ENCODE peak calls at places on chromosomes 1 and 21, in five cellular contexts. T is mammary epithelial cell, S is myocyte, R is SJSA1, N is germinal center. J is an unnamed sample.
A peak's percentile ranks its signal among the peaks of the same experiment; 100 is the strongest.

GRCh38 chr1:20710450-20711284 is 7.1 kb downstream of the KIF17 start:
- DNase-seq in R (no peak), T (no peak), N (no peak), S (no peak), J (no peak)

GRCh38 chr1:18676431-18676830 is 45.8 kb downstream of the PAX7 start:
- DNase-seq in S (no peak), N (no peak), T (no peak), R (no peak), J (peak; percentile 3)

GRCh38 chr1:54774820-54775498 is 10.6 kb upstream of the PARS2 start:
- DNase-seq in R (peak; percentile 16), S (peak; percentile 67), T (no peak), N (peak; percentile 71), J (peak; percentile 49)

GRCh38 chr21:46349134-46349760 is 25.3 kb downstream of the PCNT start:
- DNase-seq in R (no peak), S (no peak), N (no peak), T (no peak), J (no peak)

GRCh38 chr1:230591676-230592075 is 50.6 kb upstream of the COG2 start:
- DNase-seq in S (no peak), N (no peak), R (no peak), T (no peak), J (peak; percentile 8)

GRCh38 chr1:237054313-237054712 is 12.3 kb downstream of the RYR2 start:
- DNase-seq in T (no peak), S (no peak), N (no peak), R (no peak), J (no peak)

GRCh38 chr1:1631793-1632420 is at the start of gene MMP23B:
- DNase-seq in N (no peak), R (no peak), S (no peak), T (no peak), J (no peak)

GRCh38 chr1:96157101-96157500 is 564.5 kb upstream of the PTBP2 start:
- DNase-seq in R (no peak), S (no peak), T (no peak), N (no peak), J (no peak)

GRCh38 chr1:159090566-159091546 is 14.3 kb upstream of the AIM2 start:
- DNase-seq in R (no peak), T (peak; percentile 70), N (no peak), S (peak; percentile 35), J (peak; percentile 52)

GRCh38 chr1:157138220-157139124 is at the start of gene ETV3:
- DNase-seq in R (peak; percentile 97), S (peak; percentile 89), T (peak; percentile 95), N (peak; percentile 88), J (peak; percentile 96)

GRCh38 chr1:55586771-55587170 is 371.6 kb upstream of the USP24 start:
- DNase-seq in R (no peak), S (peak; percentile 61), T (peak; percentile 8), N (no peak), J (no peak)

GRCh38 chr1:151048645-151049032 is 1.1 kb downstream of the C1orf56 start:
- DNase-seq in T (no peak), N (no peak), S (no peak), R (no peak), J (no peak)

GRCh38 chr1:162248854-162249535 is 127.7 kb downstream of the SPATA46 start:
- DNase-seq in S (peak; percentile 58), N (no peak), T (peak; percentile 16), R (no peak), J (peak; percentile 3)

GRCh38 chr1:15684042-15684461 is at the start of gene PLEKHM2:
- DNase-seq in T (peak; percentile 19), N (peak; percentile 79), S (peak; percentile 51), R (no peak), J (peak; percentile 62)

GRCh38 chr1:84300991-84301758 is at the start of gene SAMD13:
- DNase-seq in S (peak; percentile 79), N (no peak), R (peak; percentile 54), T (peak; percentile 53), J (peak; percentile 50)

GRCh38 chr1:1775364-1776226 is 2.7 kb downstream of the NADK start:
- DNase-seq in R (no peak), N (peak; percentile 52), T (no peak), S (no peak), J (no peak)

GRCh38 chr1:3777078-3777547 is 4.6 kb downstream of the SMIM1 start:
- DNase-seq in T (no peak), N (no peak), S (no peak), R (no peak), J (no peak)

GRCh38 chr21:44869860-44870747 is 3.4 kb downstream of the PTTG1IP start:
- DNase-seq in R (peak; percentile 98), T (peak; percentile 90), N (no peak), S (peak; percentile 91), J (peak; percentile 97)

GRCh38 chr1:235567812-235568444 is 63.7 kb upstream of the B3GALNT2 start:
- DNase-seq in N (no peak), R (no peak), T (no peak), S (no peak), J (no peak)

J was measured in EH.